ENCODE peak calls at places on chromosome 1, in four cellular contexts. Z, K, D and L are unnamed samples.

GRCh38 chr1:235077163-235077540 is 51.5 kb downstream of the TOMM20 start:
- DNase-seq in D (no peak), Z (no peak), K (no peak), L (no peak)

GRCh38 chr1:201171063-201172036 is 17.1 kb upstream of the TMEM9 start:
- DNase-seq in D (peak), Z (peak), K (peak), L (peak)

GRCh38 chr1:45906883-45907282 is 103.5 kb downstream of the MAST2 start:
- DNase-seq in D (no peak), K (no peak), Z (no peak), L (no peak)

GRCh38 chr1:31785020-31785946 is 21.1 kb upstream of the ADGRB2 start:
- DNase-seq in Z (no peak), D (no peak), K (no peak), L (no peak)

GRCh38 chr1:28580706-28581530 is 11.1 kb upstream of the RAB42 start:
- DNase-seq in Z (peak), K (peak), D (peak), L (peak)

GRCh38 chr1:145871994-145872411 is 13.1 kb upstream of the PIAS3 start:
- DNase-seq in Z (peak), K (no peak), D (no peak), L (peak)

GRCh38 chr1:9231648-9232332 is 2.8 kb upstream of the H6PD start:
- DNase-seq in Z (peak), K (no peak), D (no peak), L (no peak)

GRCh38 chr1:21604208-21604957 is 64.8 kb downstream of the RAP1GAP start:
- DNase-seq in D (no peak), K (no peak), Z (peak), L (no peak)

GRCh38 chr1:1213919-1214599 is at the start of gene TNFRSF4:
- DNase-seq in K (no peak), Z (no peak), D (no peak), L (peak)

GRCh38 chr1:61956774-61957173 is 214.5 kb downstream of the PATJ start:
- DNase-seq in D (no peak), Z (no peak), K (no peak), L (no peak)

GRCh38 chr1:9315411-9316079 is 22.9 kb downstream of the SPSB1 start:
- DNase-seq in Z (peak), K (peak), D (no peak), L (peak)

GRCh38 chr1:1325288-1326074 is 879 bp downstream of the CPTP start:
- DNase-seq in Z (no peak), D (peak), K (no peak), L (no peak)

GRCh38 chr1:84862810-84863251 is 30.2 kb downstream of the LPAR3 start:
- DNase-seq in Z (no peak), D (no peak), K (peak), L (peak)

GRCh38 chr1:41319803-41320711 is 41.2 kb upstream of the FOXO6 start:
- DNase-seq in D (no peak), K (no peak), Z (no peak), L (no peak)

GRCh38 chr1:30058966-30059365 is 664.4 kb downstream of the MATN1 start:
- DNase-seq in Z (peak), D (peak), K (no peak), L (no peak)

GRCh38 chr1:21496886-21497285 is 12.3 kb upstream of the ALPL start:
- DNase-seq in Z (no peak), K (no peak), D (no peak), L (no peak)

GRCh38 chr1:110200190-110200589 is 9.9 kb upstream of the KCNC4 start:
- DNase-seq in K (no peak), Z (no peak), D (no peak), L (no peak)

GRCh38 chr1:222792744-222793143 is 22.1 kb upstream of the DISP1 start:
- DNase-seq in Z (peak), K (no peak), D (peak), L (no peak)

GRCh38 chr1:201397675-201398074 is 1.4 kb downstream of the LAD1 start:
- DNase-seq in K (no peak), Z (no peak), D (no peak), L (no peak)

GRCh38 chr1:22592051-22592450 is 28.8 kb downstream of the EPHA8 start:
- DNase-seq in K (no peak), D (no peak), Z (no peak), L (no peak)

GRCh38 chr1:21042920-21043605 is 133.6 kb downstream of the EIF4G3 start:
- DNase-seq in D (no peak), K (no peak), Z (peak), L (no peak)

GRCh38 chr1:175124842-175125241 is 57.2 kb downstream of the TNN start:
- DNase-seq in D (no peak), Z (no peak), K (no peak), L (no peak)

GRCh38 chr1:93993731-93994130 is 84.5 kb upstream of the GCLM start:
- DNase-seq in Z (peak), K (no peak), D (no peak), L (no peak)

GRCh38 chr1:167791281-167792209 is 69.8 kb downstream of the MPZL1 start:
- DNase-seq in D (no peak), K (no peak), Z (peak), L (no peak)

GRCh38 chr1:1237874-1238701 is 6.1 kb downstream of the B3GALT6 start:
- DNase-seq in K (no peak), Z (no peak), D (no peak), L (peak)

GRCh38 chr1:41109316-41110263 is 88.1 kb upstream of the SLFNL1 start:
- DNase-seq in Z (peak), D (no peak), K (no peak), L (no peak)

GRCh38 chr1:42952353-42953001 is 6.2 kb downstream of the SLC2A1 start:
- DNase-seq in D (no peak), Z (no peak), K (no peak), L (no peak)

GRCh38 chr1:66624412-66625060 is 90.6 kb downstream of the SGIP1 start:
- DNase-seq in D (peak), K (no peak), Z (peak), L (no peak)

GRCh38 chr1:154863702-154864174 is 6.3 kb downstream of the KCNN3 start:
- DNase-seq in Z (peak), K (no peak), D (peak), L (peak)

GRCh38 chr1:162384116-162384515 is 2.6 kb downstream of the C1orf226 start:
- DNase-seq in Z (no peak), K (no peak), D (no peak), L (no peak)

GRCh38 chr1:236002025-236002390 is 62.9 kb downstream of the NID1 start:
- DNase-seq in K (no peak), D (no peak), Z (no peak), L (no peak)